ENCODE peak calls at places on chromosome 2, in six cellular contexts. One of them, this sample, is unnamed.

GRCh38 chr2:178277741-178278197 is 83.5 kb downstream of the OSBPL6 start:
- DNase-seq in progenitor cell of endocrine pancreas: no peak
- DNase-seq in activated naive CD4-positive, alpha-beta T cell: no peak
- DNase-seq in astrocyte of the cerebellum: no peak
- DNase-seq in EH: peak
- DNase-seq in dorsolateral prefrontal cortex: no peak
- DNase-seq in this sample: no peak

GRCh38 chr2:223633656-223634055 is 31.5 kb upstream of the SCG2 start:
- DNase-seq in EH: no peak
- DNase-seq in activated naive CD4-positive, alpha-beta T cell: no peak
- DNase-seq in progenitor cell of endocrine pancreas: no peak
- DNase-seq in astrocyte of the cerebellum: no peak
- DNase-seq in dorsolateral prefrontal cortex: no peak
- DNase-seq in this sample: peak

GRCh38 chr2:61750624-61751023 is 103.2 kb downstream of the FAM161A start:
- DNase-seq in dorsolateral prefrontal cortex: no peak
- DNase-seq in activated naive CD4-positive, alpha-beta T cell: no peak
- DNase-seq in progenitor cell of endocrine pancreas: no peak
- DNase-seq in astrocyte of the cerebellum: no peak
- DNase-seq in EH: peak
- DNase-seq in this sample: no peak

GRCh38 chr2:56185101-56185581 is 1.4 kb downstream of the CCDC85A start:
- DNase-seq in EH: peak
- DNase-seq in activated naive CD4-positive, alpha-beta T cell: no peak
- DNase-seq in progenitor cell of endocrine pancreas: no peak
- DNase-seq in astrocyte of the cerebellum: no peak
- DNase-seq in dorsolateral prefrontal cortex: peak
- DNase-seq in this sample: peak

GRCh38 chr2:14621114-14621513 is 11.4 kb upstream of the LRATD1 start:
- DNase-seq in EH: no peak
- DNase-seq in progenitor cell of endocrine pancreas: no peak
- DNase-seq in dorsolateral prefrontal cortex: no peak
- DNase-seq in astrocyte of the cerebellum: no peak
- DNase-seq in activated naive CD4-positive, alpha-beta T cell: no peak
- DNase-seq in this sample: no peak

GRCh38 chr2:127623388-127624320 is 22.3 kb upstream of the GPR17 start:
- DNase-seq in activated naive CD4-positive, alpha-beta T cell: no peak
- DNase-seq in progenitor cell of endocrine pancreas: no peak
- DNase-seq in dorsolateral prefrontal cortex: no peak
- DNase-seq in astrocyte of the cerebellum: no peak
- DNase-seq in EH: peak
- DNase-seq in this sample: no peak

GRCh38 chr2:66212749-66213148 is 222.2 kb upstream of the MEIS1 start:
- DNase-seq in dorsolateral prefrontal cortex: no peak
- DNase-seq in EH: no peak
- DNase-seq in astrocyte of the cerebellum: no peak
- DNase-seq in progenitor cell of endocrine pancreas: no peak
- DNase-seq in activated naive CD4-positive, alpha-beta T cell: no peak
- DNase-seq in this sample: no peak

GRCh38 chr2:128442891-128443302 is 124.2 kb upstream of the HS6ST1 start:
- DNase-seq in astrocyte of the cerebellum: no peak
- DNase-seq in activated naive CD4-positive, alpha-beta T cell: no peak
- DNase-seq in dorsolateral prefrontal cortex: no peak
- DNase-seq in EH: no peak
- DNase-seq in progenitor cell of endocrine pancreas: peak
- DNase-seq in this sample: no peak

GRCh38 chr2:194896871-194897270 is 760.2 kb upstream of the SLC39A10 start:
- DNase-seq in progenitor cell of endocrine pancreas: no peak
- DNase-seq in activated naive CD4-positive, alpha-beta T cell: no peak
- DNase-seq in astrocyte of the cerebellum: no peak
- DNase-seq in EH: no peak
- DNase-seq in dorsolateral prefrontal cortex: no peak
- DNase-seq in this sample: no peak

GRCh38 chr2:239291505-239292350 is 109.1 kb downstream of the HDAC4 start:
- DNase-seq in progenitor cell of endocrine pancreas: no peak
- DNase-seq in activated naive CD4-positive, alpha-beta T cell: no peak
- DNase-seq in dorsolateral prefrontal cortex: no peak
- DNase-seq in EH: no peak
- DNase-seq in astrocyte of the cerebellum: no peak
- DNase-seq in this sample: no peak

GRCh38 chr2:42895796-42896145 is 103.4 kb upstream of the HAAO start:
- DNase-seq in dorsolateral prefrontal cortex: no peak
- DNase-seq in activated naive CD4-positive, alpha-beta T cell: no peak
- DNase-seq in astrocyte of the cerebellum: no peak
- DNase-seq in EH: no peak
- DNase-seq in progenitor cell of endocrine pancreas: no peak
- DNase-seq in this sample: no peak

GRCh38 chr2:170827841-170828532 is 11.3 kb downstream of the GAD1 start:
- DNase-seq in progenitor cell of endocrine pancreas: no peak
- DNase-seq in dorsolateral prefrontal cortex: no peak
- DNase-seq in activated naive CD4-positive, alpha-beta T cell: no peak
- DNase-seq in EH: no peak
- DNase-seq in astrocyte of the cerebellum: no peak
- DNase-seq in this sample: no peak

GRCh38 chr2:113228991-113229716 is 49.6 kb downstream of the PAX8 start:
- DNase-seq in progenitor cell of endocrine pancreas: no peak
- DNase-seq in dorsolateral prefrontal cortex: no peak
- DNase-seq in astrocyte of the cerebellum: no peak
- DNase-seq in activated naive CD4-positive, alpha-beta T cell: no peak
- DNase-seq in EH: no peak
- DNase-seq in this sample: no peak

GRCh38 chr2:8441371-8441770 is 240.5 kb upstream of the ID2 start:
- DNase-seq in astrocyte of the cerebellum: no peak
- DNase-seq in progenitor cell of endocrine pancreas: no peak
- DNase-seq in dorsolateral prefrontal cortex: no peak
- DNase-seq in activated naive CD4-positive, alpha-beta T cell: no peak
- DNase-seq in EH: no peak
- DNase-seq in this sample: no peak

GRCh38 chr2:170917957-170918356 is 11.1 kb upstream of the GORASP2 start:
- DNase-seq in EH: no peak
- DNase-seq in activated naive CD4-positive, alpha-beta T cell: no peak
- DNase-seq in astrocyte of the cerebellum: no peak
- DNase-seq in dorsolateral prefrontal cortex: no peak
- DNase-seq in progenitor cell of endocrine pancreas: no peak
- DNase-seq in this sample: no peak

GRCh38 chr2:190137561-190137960 is 75.0 kb upstream of the MSTN start:
- DNase-seq in astrocyte of the cerebellum: no peak
- DNase-seq in activated naive CD4-positive, alpha-beta T cell: no peak
- DNase-seq in dorsolateral prefrontal cortex: no peak
- DNase-seq in progenitor cell of endocrine pancreas: no peak
- DNase-seq in EH: peak
- DNase-seq in this sample: no peak

GRCh38 chr2:119223521-119224390 is at the start of gene STEAP3:
- DNase-seq in astrocyte of the cerebellum: no peak
- DNase-seq in dorsolateral prefrontal cortex: peak
- DNase-seq in EH: peak
- DNase-seq in progenitor cell of endocrine pancreas: peak
- DNase-seq in activated naive CD4-positive, alpha-beta T cell: no peak
- DNase-seq in this sample: no peak

GRCh38 chr2:230640540-230641011 is 72.1 kb upstream of the CAB39 start:
- DNase-seq in activated naive CD4-positive, alpha-beta T cell: no peak
- DNase-seq in EH: peak
- DNase-seq in astrocyte of the cerebellum: no peak
- DNase-seq in dorsolateral prefrontal cortex: no peak
- DNase-seq in progenitor cell of endocrine pancreas: no peak
- DNase-seq in this sample: no peak

GRCh38 chr2:159108178-159108893 is 139.9 kb downstream of the TANC1 start:
- DNase-seq in progenitor cell of endocrine pancreas: no peak
- DNase-seq in astrocyte of the cerebellum: no peak
- DNase-seq in EH: no peak
- DNase-seq in dorsolateral prefrontal cortex: peak
- DNase-seq in activated naive CD4-positive, alpha-beta T cell: no peak
- DNase-seq in this sample: no peak

GRCh38 chr2:230661072-230661957 is 51.3 kb upstream of the CAB39 start:
- DNase-seq in progenitor cell of endocrine pancreas: no peak
- DNase-seq in EH: no peak
- DNase-seq in astrocyte of the cerebellum: no peak
- DNase-seq in activated naive CD4-positive, alpha-beta T cell: no peak
- DNase-seq in dorsolateral prefrontal cortex: no peak
- DNase-seq in this sample: no peak

GRCh38 chr2:96540136-96540535 is 3.6 kb downstream of the ARID5A start:
- DNase-seq in activated naive CD4-positive, alpha-beta T cell: no peak
- DNase-seq in EH: peak
- DNase-seq in progenitor cell of endocrine pancreas: no peak
- DNase-seq in astrocyte of the cerebellum: no peak
- DNase-seq in dorsolateral prefrontal cortex: no peak
- DNase-seq in this sample: no peak

GRCh38 chr2:166411473-166412230 is 35.9 kb upstream of the SCN9A start:
- DNase-seq in EH: peak
- DNase-seq in progenitor cell of endocrine pancreas: no peak
- DNase-seq in dorsolateral prefrontal cortex: no peak
- DNase-seq in activated naive CD4-positive, alpha-beta T cell: no peak
- DNase-seq in astrocyte of the cerebellum: peak
- DNase-seq in this sample: no peak

GRCh38 chr2:65300134-65300771 is 72.6 kb downstream of the ACTR2 start:
- DNase-seq in EH: peak
- DNase-seq in dorsolateral prefrontal cortex: peak
- DNase-seq in astrocyte of the cerebellum: no peak
- DNase-seq in activated naive CD4-positive, alpha-beta T cell: no peak
- DNase-seq in progenitor cell of endocrine pancreas: no peak
- DNase-seq in this sample: no peak

GRCh38 chr2:1494257-1494656 is 81.0 kb downstream of the TPO start:
- DNase-seq in astrocyte of the cerebellum: no peak
- DNase-seq in dorsolateral prefrontal cortex: no peak
- DNase-seq in progenitor cell of endocrine pancreas: no peak
- DNase-seq in EH: no peak
- DNase-seq in activated naive CD4-positive, alpha-beta T cell: no peak
- DNase-seq in this sample: no peak

GRCh38 chr2:30956995-30957394 is 149.7 kb upstream of the CAPN13 start:
- DNase-seq in astrocyte of the cerebellum: peak
- DNase-seq in progenitor cell of endocrine pancreas: no peak
- DNase-seq in dorsolateral prefrontal cortex: no peak
- DNase-seq in activated naive CD4-positive, alpha-beta T cell: no peak
- DNase-seq in EH: no peak
- DNase-seq in this sample: no peak

GRCh38 chr2:200525882-200526651 is at the start of gene SGO2:
- DNase-seq in astrocyte of the cerebellum: peak
- DNase-seq in EH: peak
- DNase-seq in activated naive CD4-positive, alpha-beta T cell: peak
- DNase-seq in dorsolateral prefrontal cortex: peak
- DNase-seq in progenitor cell of endocrine pancreas: peak
- DNase-seq in this sample: peak

GRCh38 chr2:200677161-200677560 is 91.3 kb downstream of the AOX1 start:
- DNase-seq in astrocyte of the cerebellum: no peak
- DNase-seq in activated naive CD4-positive, alpha-beta T cell: no peak
- DNase-seq in progenitor cell of endocrine pancreas: no peak
- DNase-seq in EH: no peak
- DNase-seq in dorsolateral prefrontal cortex: no peak
- DNase-seq in this sample: no peak

GRCh38 chr2:67215214-67215613 is 181.9 kb upstream of the ETAA1 start:
- DNase-seq in activated naive CD4-positive, alpha-beta T cell: no peak
- DNase-seq in progenitor cell of endocrine pancreas: peak
- DNase-seq in EH: peak
- DNase-seq in dorsolateral prefrontal cortex: no peak
- DNase-seq in astrocyte of the cerebellum: peak
- DNase-seq in this sample: peak

GRCh38 chr2:212022966-212023365 is 515.6 kb downstream of the ERBB4 start:
- DNase-seq in progenitor cell of endocrine pancreas: no peak
- DNase-seq in EH: peak
- DNase-seq in activated naive CD4-positive, alpha-beta T cell: no peak
- DNase-seq in dorsolateral prefrontal cortex: no peak
- DNase-seq in astrocyte of the cerebellum: no peak
- DNase-seq in this sample: no peak

GRCh38 chr2:231483398-231484329 is 19.4 kb upstream of the NCL start:
- DNase-seq in dorsolateral prefrontal cortex: no peak
- DNase-seq in EH: peak
- DNase-seq in progenitor cell of endocrine pancreas: no peak
- DNase-seq in activated naive CD4-positive, alpha-beta T cell: peak
- DNase-seq in astrocyte of the cerebellum: no peak
- DNase-seq in this sample: no peak

GRCh38 chr2:1856922-1857321 is 112.6 kb upstream of the PXDN start:
- DNase-seq in dorsolateral prefrontal cortex: no peak
- DNase-seq in progenitor cell of endocrine pancreas: no peak
- DNase-seq in EH: peak
- DNase-seq in astrocyte of the cerebellum: no peak
- DNase-seq in activated naive CD4-positive, alpha-beta T cell: no peak
- DNase-seq in this sample: no peak

GRCh38 chr2:156325671-156326385 is 6.7 kb downstream of the NR4A2 start:
- DNase-seq in EH: no peak
- DNase-seq in dorsolateral prefrontal cortex: no peak
- DNase-seq in astrocyte of the cerebellum: no peak
- DNase-seq in activated naive CD4-positive, alpha-beta T cell: no peak
- DNase-seq in progenitor cell of endocrine pancreas: no peak
- DNase-seq in this sample: no peak

GRCh38 chr2:178363252-178363651 is 87.7 kb downstream of the PRKRA start:
- DNase-seq in dorsolateral prefrontal cortex: no peak
- DNase-seq in activated naive CD4-positive, alpha-beta T cell: no peak
- DNase-seq in progenitor cell of endocrine pancreas: no peak
- DNase-seq in astrocyte of the cerebellum: no peak
- DNase-seq in EH: peak
- DNase-seq in this sample: no peak

GRCh38 chr2:179139506-179139905 is 89.6 kb upstream of the CCDC141 start:
- DNase-seq in astrocyte of the cerebellum: no peak
- DNase-seq in activated naive CD4-positive, alpha-beta T cell: no peak
- DNase-seq in dorsolateral prefrontal cortex: no peak
- DNase-seq in progenitor cell of endocrine pancreas: no peak
- DNase-seq in EH: no peak
- DNase-seq in this sample: no peak

GRCh38 chr2:20607446-20607845 is 43.5 kb downstream of the HS1BP3 start:
- DNase-seq in astrocyte of the cerebellum: no peak
- DNase-seq in dorsolateral prefrontal cortex: no peak
- DNase-seq in activated naive CD4-positive, alpha-beta T cell: no peak
- DNase-seq in EH: no peak
- DNase-seq in progenitor cell of endocrine pancreas: no peak
- DNase-seq in this sample: no peak

GRCh38 chr2:168401771-168402170 is 54.3 kb upstream of the CERS6 start:
- DNase-seq in progenitor cell of endocrine pancreas: no peak
- DNase-seq in astrocyte of the cerebellum: no peak
- DNase-seq in activated naive CD4-positive, alpha-beta T cell: no peak
- DNase-seq in dorsolateral prefrontal cortex: no peak
- DNase-seq in EH: no peak
- DNase-seq in this sample: no peak

GRCh38 chr2:25215948-25216679 is 47.7 kb upstream of the POMC start:
- DNase-seq in astrocyte of the cerebellum: no peak
- DNase-seq in activated naive CD4-positive, alpha-beta T cell: peak
- DNase-seq in progenitor cell of endocrine pancreas: peak
- DNase-seq in EH: peak
- DNase-seq in dorsolateral prefrontal cortex: peak
- DNase-seq in this sample: no peak

GRCh38 chr2:905833-906140 is 44.9 kb upstream of the SNTG2 start:
- DNase-seq in astrocyte of the cerebellum: no peak
- DNase-seq in EH: no peak
- DNase-seq in progenitor cell of endocrine pancreas: no peak
- DNase-seq in dorsolateral prefrontal cortex: no peak
- DNase-seq in activated naive CD4-positive, alpha-beta T cell: no peak
- DNase-seq in this sample: no peak

GRCh38 chr2:13822365-13822764 is 810.2 kb upstream of the LRATD1 start:
- DNase-seq in astrocyte of the cerebellum: no peak
- DNase-seq in activated naive CD4-positive, alpha-beta T cell: no peak
- DNase-seq in progenitor cell of endocrine pancreas: no peak
- DNase-seq in dorsolateral prefrontal cortex: no peak
- DNase-seq in EH: no peak
- DNase-seq in this sample: no peak

This sample was measured in NCI-H446 treated with DMSO at 0.1 percent for 48 hours.